ENCODE peak calls at places on chromosome 3, in nine cellular contexts. M is CD8-positive, alpha-beta memory T cell; P is PC-3; B is psoas muscle; A is uterus; F is left ventricle myocardium inferior; V is BE2C; S is astrocyte; T is adrenal gland. N is an unnamed sample.

GRCh38 chr3:38585791-38586420 is 63.6 kb downstream of the SCN5A start:
- DNase-seq in T (no peak), P (no peak), B (peak; percentile 28), S (no peak), F (no peak), A (no peak), M (no peak), V (no peak), N (no peak)

GRCh38 chr3:188687389-188687788 is 484.4 kb upstream of the TPRG1 start:
- DNase-seq in F (no peak), S (peak; percentile 85), T (peak; percentile 46), A (no peak), M (no peak), P (peak; percentile 66), B (no peak), V (no peak), N (no peak)

GRCh38 chr3:67292356-67293225 is 294.5 kb downstream of the KBTBD8 start:
- DNase-seq in B (no peak), V (no peak), M (no peak), T (no peak), P (peak; percentile 42), F (no peak), S (no peak), A (no peak), N (no peak)

GRCh38 chr3:111751961-111752360 is 107.1 kb upstream of the PHLDB2 start:
- DNase-seq in B (no peak), P (no peak), T (no peak), M (no peak), F (no peak), A (no peak), V (no peak), S (peak; percentile 91), N (no peak)

GRCh38 chr3:120284702-120285507 is at the start of gene GPR156:
- DNase-seq in T (no peak), P (peak; percentile 54), S (no peak), A (no peak), V (peak; percentile 39), B (no peak), M (no peak), F (no peak), N (peak; percentile 64)

GRCh38 chr3:40940651-40941050 is 258.7 kb upstream of the CTNNB1 start:
- DNase-seq in B (no peak), A (no peak), S (no peak), P (no peak), F (no peak), T (no peak), V (no peak), M (no peak), N (no peak)

GRCh38 chr3:8938021-8938420 is 25.3 kb downstream of the RAD18 start:
- DNase-seq in P (peak; percentile 66), T (no peak), M (no peak), F (no peak), V (no peak), A (no peak), S (peak; percentile 36), B (no peak), N (peak; percentile 23)

GRCh38 chr3:130850846-130851245 is 43.0 kb upstream of the ATP2C1 start:
- DNase-seq in F (no peak), M (no peak), V (no peak), P (no peak), B (no peak), A (no peak), T (no peak), S (no peak), N (no peak)

GRCh38 chr3:79278681-79279080 is 489.1 kb downstream of the ROBO1 start:
- DNase-seq in A (no peak), V (no peak), B (no peak), T (no peak), S (no peak), F (no peak), M (no peak), P (no peak), N (no peak)

GRCh38 chr3:15646924-15647511 is 45.5 kb downstream of the BTD start:
- DNase-seq in T (peak; percentile 78), A (peak; percentile 74), M (no peak), F (peak; percentile 33), V (no peak), B (peak; percentile 81), P (peak; percentile 97), S (peak; percentile 100), N (no peak)

GRCh38 chr3:8619548-8619947 is 25.1 kb downstream of the SSUH2 start:
- DNase-seq in P (peak; percentile 94), A (no peak), V (no peak), T (no peak), F (no peak), S (peak; percentile 87), B (no peak), M (no peak), N (no peak)

GRCh38 chr3:6091262-6091661 is 769.7 kb upstream of the GRM7 start:
- DNase-seq in A (no peak), T (no peak), V (no peak), F (no peak), M (no peak), P (no peak), B (no peak), S (no peak), N (no peak)

GRCh38 chr3:6088433-6088832 is 772.5 kb upstream of the GRM7 start:
- DNase-seq in M (no peak), P (no peak), V (no peak), S (no peak), F (no peak), B (no peak), T (no peak), A (no peak), N (no peak)
- H3K9me3 ChIP-seq in M (no peaks in the 10 kb centered on the region), P (peaks cover under 1% of the 10 kb centered on the region), V (no peaks in the 10 kb centered on the region), S (no peaks in the 10 kb centered on the region), F (no peaks in the 10 kb centered on the region), B (no peaks in the 10 kb centered on the region), T (no peaks in the 10 kb centered on the region), A (no peaks in the 10 kb centered on the region), N (no peaks in the 10 kb centered on the region)

DNA sequence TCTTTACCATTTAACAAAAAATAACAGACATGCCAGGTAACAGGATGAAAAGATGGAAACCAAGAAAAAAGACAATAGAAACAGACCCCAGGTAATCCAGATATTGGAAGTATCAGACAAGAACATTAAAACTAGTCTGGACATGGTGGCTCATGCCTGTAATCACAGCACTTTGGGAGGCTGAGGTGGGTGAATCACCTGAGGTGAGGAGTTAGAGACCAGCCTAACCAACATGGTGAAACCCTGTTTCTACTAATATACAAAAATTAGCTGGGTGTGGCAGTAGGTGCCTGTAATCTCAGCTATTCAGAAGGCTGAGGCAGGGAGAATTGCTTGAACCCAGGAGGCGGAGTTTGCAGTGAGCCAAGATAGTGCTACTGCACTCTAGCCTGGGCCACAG is 40.6 kb downstream of the ACAD9 start:
- DNase-seq in V (no peak), M (no peak), F (no peak), S (no peak), B (no peak), T (no peak), P (no peak), A (no peak), N (no peak)
- H3K9me3 ChIP-seq in V (peaks cover 14% of the 10 kb centered on the region), M (peaks cover 4% of the 10 kb centered on the region), F (peaks cover 18% of the 10 kb centered on the region), S (peaks cover 28% of the 10 kb centered on the region), B (peaks cover 6% of the 10 kb centered on the region), T (no peaks in the 10 kb centered on the region), P (no peaks in the 10 kb centered on the region), A (no peaks in the 10 kb centered on the region), N (peaks cover 33% of the 10 kb centered on the region)

DNA sequence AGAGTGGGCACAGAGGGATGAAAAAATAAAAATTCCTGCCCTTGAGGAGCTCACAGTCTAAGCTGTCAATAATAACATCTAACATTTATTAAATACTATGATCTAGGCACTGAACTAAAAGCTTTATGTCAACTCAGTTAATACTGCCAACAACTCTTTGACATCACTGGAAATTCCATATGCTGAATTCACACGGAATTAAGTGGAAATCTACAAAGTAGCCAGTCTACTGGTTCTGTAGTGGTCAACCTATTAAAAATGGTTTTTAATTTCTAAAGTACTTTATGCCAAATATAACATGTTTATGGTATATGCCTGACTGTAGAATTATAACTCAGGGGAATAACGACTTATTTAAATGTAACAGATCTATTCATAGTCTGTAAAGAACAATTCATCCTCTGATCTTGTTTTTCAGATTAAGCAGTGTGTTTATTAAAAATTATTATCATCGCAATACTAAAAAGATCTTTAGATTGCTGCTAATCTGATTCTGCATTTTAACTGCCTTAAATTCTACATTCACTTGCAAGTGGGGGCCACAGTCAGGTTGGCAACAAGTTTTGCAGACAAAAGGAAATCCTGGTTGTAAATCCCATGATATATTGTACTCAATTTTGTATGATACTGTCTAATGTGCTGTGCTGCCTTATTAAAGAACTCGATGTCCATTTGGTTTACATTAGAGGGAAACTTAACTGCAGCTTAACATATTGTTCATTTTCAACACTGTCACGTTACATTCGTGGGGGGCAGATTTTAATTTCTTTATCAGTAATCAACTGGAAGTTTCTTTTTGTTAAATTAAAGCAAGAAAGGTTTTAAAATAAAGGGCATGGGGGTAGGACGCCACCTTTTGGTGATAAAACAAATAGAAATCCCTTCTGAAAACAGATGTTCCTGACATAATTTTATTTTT is 2.6 kb upstream of the FOXP1 start:
- DNase-seq in M (no peak), T (no peak), B (no peak), S (peak; percentile 24), F (no peak), P (peak; percentile 56), V (no peak), A (peak; percentile 33), N (peak; percentile 19)
- H3K9me3 ChIP-seq in M (no peaks in the 10 kb centered on the region), T (no peaks in the 10 kb centered on the region), B (no peaks in the 10 kb centered on the region), S (no peaks in the 10 kb centered on the region), F (peaks cover 6% of the 10 kb centered on the region), P (no peaks in the 10 kb centered on the region), V (no peaks in the 10 kb centered on the region), A (no peaks in the 10 kb centered on the region), N (no peaks in the 10 kb centered on the region)

GRCh38 chr3:31210068-31210650 is 315.7 kb upstream of the GADL1 start:
- DNase-seq in P (no peak), S (no peak), M (no peak), F (no peak), A (no peak), T (no peak), B (no peak), V (no peak), N (no peak)

GRCh38 chr3:31198890-31199289 is 304.4 kb upstream of the GADL1 start:
- DNase-seq in B (no peak), T (no peak), S (no peak), F (no peak), M (no peak), V (no peak), A (no peak), P (no peak), N (no peak)

GRCh38 chr3:31204026-31204795 is 309.8 kb upstream of the GADL1 start:
- DNase-seq in T (no peak), P (no peak), B (no peak), F (no peak), S (no peak), A (no peak), M (no peak), V (no peak), N (no peak)
- H3K9me3 ChIP-seq in T (no peaks in the 10 kb centered on the region), P (no peaks in the 10 kb centered on the region), B (no peaks in the 10 kb centered on the region), F (no peaks in the 10 kb centered on the region), S (no peaks in the 10 kb centered on the region), A (no peaks in the 10 kb centered on the region), M (no peaks in the 10 kb centered on the region), V (no peaks in the 10 kb centered on the region), N (no peaks in the 10 kb centered on the region)